ENCODE peak calls at places on chromosomes 12 and 14, in nine cellular contexts. Q is H1, D is K562, O is stomach, I is spleen, T is endothelial cell of umbilical vein, P is transverse colon, V is SK-N-SH, S is HCT116. B is an unnamed sample.
A peak's percentile ranks its signal among the peaks of the same experiment; 100 is the strongest.

GRCh38 chr14:84029720-84030119 is 1500.2 kb upstream of the FLRT2 start:
- DNase-seq in Q (no peak), D (no peak), O (no peak), I (no peak), T (peak; percentile 72), P (no peak), V (no peak), S (no peak), B (no peak)

GRCh38 chr14:100726812-100727564 is at the start of gene DLK1:
- DNase-seq in Q (no peak), D (no peak), O (no peak), I (no peak), T (no peak), P (no peak), V (peak; percentile 91), S (no peak), B (no peak)

GRCh38 chr12:59651230-59651920 is 55.5 kb downstream of the SLC16A7 start:
- DNase-seq in Q (no peak), D (no peak), O (no peak), I (no peak), T (peak; percentile 51), P (no peak), V (no peak), S (no peak), B (no peak)

GRCh38 chr14:55220230-55220629 is 28.8 kb upstream of the DLGAP5 start:
- DNase-seq in Q (no peak), D (no peak), O (no peak), I (no peak), T (no peak), P (no peak), V (no peak), S (no peak), B (no peak)

GRCh38 chr14:24817638-24818053 is 183.7 kb upstream of the GZMB start:
- DNase-seq in Q (no peak), D (no peak), O (no peak), I (no peak), T (no peak), P (peak; percentile 15), V (no peak), S (no peak), B (no peak)

GRCh38 chr14:104865069-104865630 is at the start of gene CEP170B:
- DNase-seq in Q (no peak), D (peak; percentile 40), O (peak; percentile 68), I (peak; percentile 74), T (peak; percentile 9), P (no peak), V (peak; percentile 95), S (no peak), B (no peak)

GRCh38 chr12:43669373-43669772 is 89.2 kb downstream of the PUS7L start:
- DNase-seq in Q (no peak), D (no peak), O (no peak), I (no peak), T (no peak), P (no peak), V (no peak), S (no peak), B (no peak)

GRCh38 chr12:29286081-29286800 is 94.7 kb downstream of the ERGIC2 start:
- DNase-seq in Q (no peak), D (no peak), O (no peak), I (no peak), T (peak; percentile 32), P (no peak), V (peak; percentile 46), S (no peak), B (no peak)

GRCh38 chr12:114938487-114939210 is 254.7 kb upstream of the TBX3 start:
- DNase-seq in Q (no peak), D (no peak), O (no peak), I (no peak), T (no peak), P (no peak), V (no peak), S (no peak), B (no peak)

GRCh38 chr12:20050166-20050565 is 318.2 kb upstream of the PDE3A start:
- DNase-seq in Q (no peak), D (no peak), O (no peak), I (no peak), T (peak; percentile 38), P (no peak), V (no peak), S (no peak), B (no peak)

GRCh38 chr14:104531421-104532190 is 48.0 kb upstream of the C14orf180 start:
- DNase-seq in Q (no peak), D (no peak), O (no peak), I (no peak), T (no peak), P (no peak), V (no peak), S (no peak), B (peak; percentile 39)

GRCh38 chr14:105907276-105907675 is 380.9 kb downstream of the TMEM121 start:
- DNase-seq in Q (no peak), D (no peak), O (no peak), I (no peak), T (no peak), P (no peak), V (no peak), S (no peak), B (no peak)
- H3K9me3 ChIP-seq in Q (peaks cover 95% of the 10 kb centered on the region), D (no peaks in the 10 kb centered on the region), O (no peaks in the 10 kb centered on the region), I (no peaks in the 10 kb centered on the region), T (no peaks in the 10 kb centered on the region), P (no peaks in the 10 kb centered on the region), V (no peaks in the 10 kb centered on the region), S (no peaks in the 10 kb centered on the region), B (no peaks in the 10 kb centered on the region)

GRCh38 chr12:65653321-65653720 is 171.0 kb upstream of the HMGA2 start:
- DNase-seq in Q (no peak), D (no peak), O (no peak), I (no peak), T (no peak), P (no peak), V (no peak), S (no peak), B (no peak)

GRCh38 chr12:65654230-65654629 is 170.1 kb upstream of the HMGA2 start:
- DNase-seq in Q (no peak), D (no peak), O (no peak), I (no peak), T (no peak), P (no peak), V (no peak), S (no peak), B (no peak)

GRCh38 chr12:65648461-65648860 is 175.8 kb upstream of the HMGA2 start:
- DNase-seq in Q (no peak), D (no peak), O (no peak), I (no peak), T (no peak), P (no peak), V (no peak), S (no peak), B (no peak)

GRCh38 chr12:65649126-65649525 is 175.2 kb upstream of the HMGA2 start:
- DNase-seq in Q (no peak), D (no peak), O (no peak), I (no peak), T (peak; percentile 98), P (peak; percentile 19), V (no peak), S (peak; percentile 98), B (no peak)

DNA sequence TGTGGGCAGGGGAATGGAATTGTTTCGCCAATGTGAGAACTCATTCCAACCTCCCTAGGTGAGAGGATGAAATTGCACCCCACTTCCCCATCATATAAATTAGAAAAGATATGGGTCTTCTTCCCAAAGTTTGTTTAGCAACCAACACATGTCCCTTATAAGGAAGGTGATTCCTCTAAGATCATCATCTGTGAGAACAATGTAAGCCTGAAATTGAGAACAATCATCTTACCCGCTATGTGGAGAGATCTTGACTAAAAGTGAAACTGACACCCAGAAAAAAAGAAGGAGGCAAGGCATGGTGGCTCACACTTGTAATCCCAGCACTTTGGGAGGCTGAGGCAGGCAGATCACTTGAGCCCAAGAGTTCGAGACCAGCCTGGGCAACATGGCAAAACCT is 173.2 kb upstream of the HMGA2 start:
- DNase-seq in Q (no peak), D (no peak), O (no peak), I (no peak), T (no peak), P (no peak), V (no peak), S (no peak), B (no peak)
- TF ChIP-seq POLR2AphosphoS5 in Q (no peak), D (no peak), O (no peak), I (no peak), T (no peak), P (no peak), V (no peak), S (no peak), B (no peak)

DNA sequence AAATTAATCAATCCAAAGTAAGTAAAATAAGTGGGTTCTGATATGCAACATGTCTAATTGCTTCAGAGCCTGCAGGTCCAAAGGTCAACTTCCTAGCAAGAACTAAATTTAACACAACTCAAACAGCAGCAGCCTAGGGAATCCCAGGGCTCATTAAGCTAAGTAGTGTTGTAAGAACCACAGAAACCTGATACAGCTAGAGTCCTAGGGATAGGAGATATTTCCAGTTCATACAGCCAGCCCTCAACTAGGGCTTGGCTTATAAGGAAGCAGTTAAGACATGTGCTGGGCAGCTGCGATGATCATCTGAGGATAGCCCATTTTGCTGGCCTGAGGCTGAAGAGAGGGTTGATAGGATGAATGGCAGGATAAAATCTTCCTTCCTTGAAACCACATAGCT is at the start of gene OR4Q3:
- DNase-seq in Q (no peak), D (no peak), O (no peak), I (no peak), T (no peak), P (no peak), V (no peak), S (no peak), B (no peak)
- H3K9me3 ChIP-seq in Q (peaks cover 25% of the 10 kb centered on the region), D (no peaks in the 10 kb centered on the region), O (no peaks in the 10 kb centered on the region), I (no peaks in the 10 kb centered on the region), T (no peaks in the 10 kb centered on the region), P (peaks cover 10% of the 10 kb centered on the region), V (no peaks in the 10 kb centered on the region), S (peaks cover 38% of the 10 kb centered on the region), B (no peaks in the 10 kb centered on the region)

GRCh38 chr12:6978188-6978986 is 7.7 kb downstream of the EMG1 start:
- DNase-seq in Q (no peak), D (no peak), O (no peak), I (no peak), T (no peak), P (no peak), V (no peak), S (no peak), B (no peak)

GRCh38 chr12:6980075-6980474 is 9.4 kb downstream of the EMG1 start:
- DNase-seq in Q (no peak), D (no peak), O (no peak), I (no peak), T (no peak), P (no peak), V (no peak), S (no peak), B (no peak)

GRCh38 chr12:6979453-6979852 is 8.7 kb downstream of the EMG1 start:
- DNase-seq in Q (no peak), D (no peak), O (no peak), I (no peak), T (no peak), P (no peak), V (no peak), S (no peak), B (no peak)

GRCh38 chr12:6977653-6978052 is 6.9 kb downstream of the EMG1 start:
- DNase-seq in Q (no peak), D (no peak), O (no peak), I (no peak), T (no peak), P (no peak), V (no peak), S (no peak), B (no peak)

DNA sequence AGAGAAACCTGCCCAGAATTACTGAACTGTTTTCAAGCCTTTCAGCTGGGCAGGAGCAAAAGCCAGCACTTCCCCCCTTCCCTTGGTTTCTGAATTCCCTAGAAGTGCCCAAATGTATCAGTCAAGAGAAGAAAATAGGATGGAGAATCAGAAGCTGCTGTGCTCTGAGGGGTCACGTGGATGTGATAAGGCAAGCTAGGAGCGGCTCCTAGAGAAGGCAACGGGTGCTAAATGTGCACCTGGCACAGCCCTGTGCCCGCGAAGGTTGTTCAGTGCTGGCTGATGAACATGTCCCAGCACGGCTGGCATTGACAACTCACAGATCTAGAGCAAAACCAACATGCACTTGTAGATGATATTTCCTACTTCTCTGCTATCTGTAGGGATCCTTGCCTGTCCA is 8.3 kb downstream of the EMG1 start:
- DNase-seq in Q (no peak), D (no peak), O (no peak), I (no peak), T (no peak), P (no peak), V (no peak), S (no peak), B (no peak)
- TF ChIP-seq POLR2AphosphoS5 in Q (no peak), D (no peak), O (no peak), I (no peak), T (peak; percentile 1), P (no peak), V (no peak), S (peak; percentile 24), B (no peak)

B was measured in sigmoid colon.